ENCODE peak calls at places on chromosomes 12 and 14, in four cellular contexts. Y, J, P and N are unnamed samples.

GRCh38 chr12:122421815-122422737 is at the start of gene CLIP1:
- DNase-seq in Y (peak), J (peak), P (peak), N (no peak)

GRCh38 chr12:114726092-114726710 is 42.2 kb upstream of the TBX3 start:
- DNase-seq in Y (peak), J (no peak), P (no peak), N (no peak)

GRCh38 chr12:3199551-3200031 is 122.4 kb downstream of the TSPAN9 start:
- DNase-seq in Y (peak), J (no peak), P (no peak), N (no peak)

GRCh38 chr14:79044894-79045624 is 874.9 kb downstream of the NRXN3 start:
- DNase-seq in Y (peak), J (no peak), P (no peak), N (peak)

GRCh38 chr14:31170411-31170810 is 37.2 kb downstream of the HECTD1 start:
- DNase-seq in Y (no peak), J (no peak), P (no peak), N (no peak)

GRCh38 chr14:59695198-59695597 is 118.6 kb upstream of the CCDC175 start:
- DNase-seq in Y (no peak), J (no peak), P (no peak), N (no peak)

GRCh38 chr14:52844262-52845060 is 53.1 kb upstream of the GNPNAT1 start:
- DNase-seq in Y (peak), J (no peak), P (no peak), N (no peak)

GRCh38 chr12:69897744-69898143 is 72.7 kb downstream of the MYRFL start:
- DNase-seq in Y (peak), J (no peak), P (no peak), N (no peak)

GRCh38 chr12:107287436-107288413 is 194.4 kb upstream of the CRY1 start:
- DNase-seq in Y (no peak), J (no peak), P (no peak), N (no peak)

GRCh38 chr14:40656301-40656700 is 950.4 kb upstream of the LRFN5 start:
- DNase-seq in Y (no peak), J (no peak), P (no peak), N (no peak)

GRCh38 chr12:6376079-6376941 is 947 bp upstream of the SCNN1A start:
- DNase-seq in Y (peak), J (peak), P (no peak), N (no peak)

GRCh38 chr14:61145903-61146411 is 135.2 kb downstream of the TMEM30B start:
- DNase-seq in Y (peak), J (no peak), P (no peak), N (peak)

GRCh38 chr14:87797001-87797400 is 196.0 kb downstream of the GALC start:
- DNase-seq in Y (no peak), J (no peak), P (no peak), N (no peak)

GRCh38 chr14:69948311-69948710 is 69.1 kb downstream of the SMOC1 start:
- DNase-seq in Y (no peak), J (no peak), P (no peak), N (no peak)

GRCh38 chr12:84058136-84058535 is 854.5 kb downstream of the SLC6A15 start:
- DNase-seq in Y (no peak), J (no peak), P (no peak), N (no peak)

GRCh38 chr14:89365071-89365801 is 51.8 kb downstream of the FOXN3 start:
- DNase-seq in Y (peak), J (no peak), P (peak), N (no peak)

GRCh38 chr14:57725399-57726077 is 140.4 kb downstream of the SLC35F4 start:
- DNase-seq in Y (peak), J (no peak), P (no peak), N (no peak)

GRCh38 chr14:67583711-67584644 is 16.1 kb downstream of the PIGH start:
- DNase-seq in Y (peak), J (peak), P (peak), N (no peak)

GRCh38 chr14:25463475-25463874 is 413.5 kb upstream of the STXBP6 start:
- DNase-seq in Y (no peak), J (no peak), P (no peak), N (no peak)

GRCh38 chr12:57993030-57993429 is 51.7 kb downstream of the ATP23 start:
- DNase-seq in Y (peak), J (no peak), P (no peak), N (no peak)

GRCh38 chr12:69502342-69503081 is 32.3 kb downstream of the FRS2 start:
- DNase-seq in Y (no peak), J (no peak), P (no peak), N (no peak)

GRCh38 chr12:105315726-105316125 is 14.8 kb upstream of the C12orf75 start:
- DNase-seq in Y (no peak), J (no peak), P (no peak), N (no peak)

GRCh38 chr12:107429006-107429698 is 256.4 kb upstream of the PWP1 start:
- DNase-seq in Y (no peak), J (no peak), P (no peak), N (no peak)

GRCh38 chr12:9906888-9907287 is 25.3 kb downstream of the CLEC2A start:
- DNase-seq in Y (no peak), J (no peak), P (peak), N (no peak)